ENCODE peak calls at places on chromosomes 7 and 10, in eight cellular contexts. Q, G, V, W, Y, F, L and T are unnamed samples.

GRCh38 chr7:119105381-119105780 is 880.9 kb downstream of the ANKRD7 start:
- DNase-seq in F (no peak), L (no peak), V (no peak), G (no peak), W (no peak), Q (no peak), Y (no peak), T (no peak)

GRCh38 chr10:28327494-28327886 is 24.6 kb upstream of the MPP7 start:
- DNase-seq in Q (peak; percentile 65), W (no peak), F (no peak), L (no peak), G (no peak), Y (no peak), V (no peak), T (no peak)

GRCh38 chr7:41699532-41699931 is 3.4 kb downstream of the INHBA start:
- DNase-seq in Q (peak; percentile 53), W (no peak), Y (no peak), F (no peak), L (no peak), G (no peak), V (no peak), T (peak; percentile 30)

GRCh38 chr10:125076121-125076825 is 84.1 kb downstream of the CTBP2 start:
- DNase-seq in G (peak; percentile 60), W (no peak), F (no peak), V (no peak), L (no peak), Q (no peak), Y (peak; percentile 46), T (no peak)

GRCh38 chr7:116173051-116174028 is 37.0 kb upstream of the TES start:
- DNase-seq in G (no peak), V (peak; percentile 21), Y (no peak), L (no peak), W (no peak), Q (peak; percentile 69), F (peak; percentile 12), T (no peak)

GRCh38 chr7:57165285-57165899 is 33.2 kb upstream of the ZNF479 start:
- DNase-seq in Y (no peak), L (no peak), V (no peak), W (no peak), Q (no peak), G (no peak), F (no peak), T (no peak)

GRCh38 chr7:100088621-100089457 is at the start of gene COPS6:
- DNase-seq in G (peak; percentile 91), W (peak; percentile 92), Y (peak; percentile 96), L (peak; percentile 84), Q (peak; percentile 64), F (peak; percentile 86), V (peak; percentile 69), T (peak; percentile 98)

GRCh38 chr10:69329721-69330178 is 51.5 kb downstream of the HK1 start:
- DNase-seq in Y (no peak), L (no peak), F (no peak), V (no peak), G (no peak), Q (no peak), W (no peak), T (no peak)

GRCh38 chr7:148472406-148472805 is 118.2 kb upstream of the C7orf33 start:
- DNase-seq in V (no peak), L (no peak), F (no peak), Y (no peak), G (no peak), Q (no peak), W (no peak), T (no peak)

GRCh38 chr7:1823376-1824150 is 153.5 kb downstream of the ELFN1 start:
- DNase-seq in G (peak; percentile 48), Q (no peak), W (no peak), V (no peak), L (no peak), Y (peak; percentile 62), F (no peak), T (peak; percentile 68)

GRCh38 chr10:78774999-78775711 is 293.6 kb upstream of the ZMIZ1 start:
- DNase-seq in G (no peak), L (peak; percentile 86), Q (peak; percentile 83), W (peak; percentile 44), V (no peak), Y (no peak), F (no peak), T (no peak)

GRCh38 chr10:124313374-124313773 is 105.3 kb downstream of the OAT start:
- DNase-seq in W (no peak), Q (no peak), G (no peak), Y (peak; percentile 29), V (no peak), F (no peak), L (no peak), T (no peak)

GRCh38 chr10:661891-662605 is 27.4 kb downstream of the DIP2C start:
- DNase-seq in Q (no peak), W (no peak), F (no peak), L (no peak), G (no peak), Y (peak; percentile 54), V (no peak), T (no peak)

GRCh38 chr10:72259491-72260214 is 14.1 kb upstream of the DDIT4 start:
- DNase-seq in Q (peak; percentile 80), G (peak; percentile 75), F (peak; percentile 60), Y (no peak), V (no peak), L (no peak), W (no peak), T (no peak)

GRCh38 chr10:60898372-60898771 is 45.6 kb downstream of the RHOBTB1 start:
- DNase-seq in Y (no peak), L (no peak), Q (no peak), F (no peak), G (no peak), V (no peak), W (no peak), T (no peak)

GRCh38 chr10:126448091-126448490 is 59.8 kb upstream of the ADAM12 start:
- DNase-seq in L (no peak), Y (no peak), G (no peak), V (no peak), Q (no peak), W (no peak), F (no peak), T (no peak)

GRCh38 chr7:143308632-143309031 is 7.3 kb upstream of the CLCN1 start:
- DNase-seq in W (no peak), G (no peak), F (no peak), V (no peak), Y (no peak), L (no peak), Q (no peak), T (no peak)

GRCh38 chr7:106793015-106793651 is 71.9 kb upstream of the PIK3CG start:
- DNase-seq in V (peak; percentile 25), W (no peak), F (no peak), L (peak; percentile 18), Q (peak; percentile 33), G (no peak), Y (no peak), T (no peak)

GRCh38 chr7:101390901-101391301 is 28.2 kb downstream of the COL26A1 start:
- DNase-seq in V (no peak), W (peak; percentile 83), Q (no peak), F (peak; percentile 19), G (no peak), L (no peak), Y (peak; percentile 88), T (no peak)

GRCh38 chr10:6445671-6446278 is 134.3 kb downstream of the PRKCQ start:
- DNase-seq in W (peak; percentile 82), Y (peak; percentile 79), V (peak; percentile 25), F (peak; percentile 65), Q (peak; percentile 28), G (no peak), L (no peak), T (no peak)

GRCh38 chr7:41832936-41833335 is 130.0 kb upstream of the INHBA start:
- DNase-seq in V (no peak), Y (no peak), W (no peak), L (no peak), F (no peak), G (no peak), Q (no peak), T (no peak)

DNA sequence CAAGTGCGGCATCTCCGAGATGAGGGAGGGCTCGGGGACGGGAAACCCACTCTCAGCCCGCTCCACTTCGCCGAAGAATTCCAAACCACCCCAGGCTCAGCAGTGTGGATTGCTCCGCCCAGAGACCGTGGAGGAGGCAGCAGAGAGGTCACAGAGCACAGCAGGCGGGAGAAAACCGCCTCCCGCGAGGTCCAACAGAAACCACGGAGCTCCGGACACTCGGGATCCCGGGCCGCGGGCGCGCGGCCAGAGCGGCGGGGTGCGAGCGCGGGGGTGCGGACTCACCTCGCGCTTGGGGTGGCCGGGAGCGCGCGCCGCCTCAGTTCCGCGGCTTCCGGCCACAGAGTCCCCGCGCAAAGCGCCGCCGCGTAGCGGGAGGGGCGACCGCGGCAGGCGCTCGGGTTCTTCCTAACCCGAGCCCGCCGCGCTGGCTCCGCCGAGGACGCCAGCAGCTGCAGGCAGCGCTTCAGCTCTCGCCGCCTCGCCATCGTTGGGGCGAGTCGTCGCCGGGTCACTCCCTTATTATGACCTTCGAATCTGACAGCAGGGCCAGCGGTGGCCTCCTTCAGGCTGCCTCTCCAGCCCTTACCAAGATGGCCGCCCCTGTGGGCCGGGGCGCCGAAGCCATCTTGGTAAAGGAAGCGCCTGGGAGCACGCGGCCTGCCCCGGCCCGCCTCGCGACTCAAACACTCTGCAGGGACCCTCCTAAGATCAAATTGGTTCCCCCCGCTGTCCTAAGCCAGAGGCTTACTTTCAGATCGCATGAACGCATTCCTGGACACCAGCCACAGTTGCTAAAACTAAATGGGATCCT is at the start of gene NAPEPLD:
- DNase-seq in Q (peak; percentile 83), V (peak; percentile 94), Y (peak; percentile 94), F (peak; percentile 94), W (peak; percentile 90), G (peak; percentile 93), L (peak; percentile 87), T (peak; percentile 98)
- TF ChIP-seq POLR2A in Q (peak; percentile 65), V (peak; percentile 21), Y (no peak), F (peak; percentile 66), W (peak; percentile 54), G (no peak), L (peak; percentile 70), T (peak; percentile 20)

DNA sequence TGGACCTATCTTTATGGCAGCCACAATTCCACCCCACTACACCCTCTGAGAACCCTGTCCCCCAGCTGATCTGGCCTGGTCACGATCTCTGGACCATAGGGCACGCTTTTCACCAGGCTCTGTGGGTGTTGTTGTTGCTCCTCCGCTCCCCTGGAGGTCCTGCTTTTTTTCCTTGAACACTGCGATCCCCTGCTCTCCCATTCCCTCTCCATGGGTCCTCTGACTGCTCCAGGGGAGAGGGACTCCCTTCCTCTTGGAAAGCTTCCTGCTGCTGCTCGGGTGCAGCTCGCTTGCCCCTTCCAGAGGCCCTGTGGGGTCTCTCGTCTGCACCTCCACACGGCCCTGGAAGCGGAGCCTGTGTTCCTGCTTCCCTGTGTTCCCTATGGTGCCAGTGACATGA is 53.5 kb downstream of the SNX10 start:
- DNase-seq in W (no peak), Y (no peak), F (no peak), V (no peak), L (no peak), Q (no peak), G (no peak), T (no peak)
- H3K27ac ChIP-seq in W (no peak overlapping the region), Y (no peak overlapping the region), F (no peak overlapping the region), V (no peak overlapping the region), L (no peak overlapping the region), Q (no peak overlapping the region), G (no peak overlapping the region), T (no peak overlapping the region)

GRCh38 chr10:102146971-102147428 is 5.2 kb upstream of the NOLC1 start:
- DNase-seq in F (no peak), Q (no peak), L (no peak), Y (no peak), G (no peak), V (no peak), W (no peak), T (no peak)
- TF ChIP-seq POLR2A in F (no peak), Q (no peak), L (no peak), Y (no peak), G (no peak), V (no peak), W (no peak), T (no peak)

GRCh38 chr10:128027822-128028507 is 98.3 kb downstream of the MKI67 start:
- DNase-seq in V (no peak), Q (no peak), W (no peak), L (no peak), Y (no peak), F (no peak), G (peak; percentile 44), T (no peak)
- H3K27ac ChIP-seq in V (no peak overlapping the region), Q (no peak overlapping the region), W (no peak overlapping the region), L (no peak overlapping the region), Y (no peak overlapping the region), F (no peak overlapping the region), G (no peak overlapping the region), T (no peak overlapping the region)